ENCODE peak calls at places on chromosomes 5 and 9, in five cellular contexts. K is coronary artery, Y is COR-L47, M is heart right ventricle, R is AG20443. Q is an unnamed sample.

GRCh38 chr5:144794922-144795321 is 624.2 kb downstream of the KCTD16 start:
- DNase-seq in K (no peak), Y (no peak), M (no peak), R (no peak), Q (no peak)

GRCh38 chr5:56490971-56491468 is 257.9 kb upstream of the ANKRD55 start:
- DNase-seq in K (no peak), Y (no peak), M (no peak), R (no peak), Q (no peak)

GRCh38 chr9:103942171-103942570 is 151.9 kb upstream of the SMC2 start:
- DNase-seq in K (no peak), Y (no peak), M (no peak), R (no peak), Q (no peak)

GRCh38 chr5:92378961-92379611 is 996.0 kb upstream of the ARRDC3 start:
- DNase-seq in K (no peak), Y (no peak), M (peak), R (no peak), Q (no peak)

GRCh38 chr5:159301351-159301911 is 28.9 kb downstream of the IL12B start:
- DNase-seq in K (no peak), Y (no peak), M (no peak), R (no peak), Q (no peak)

GRCh38 chr9:27426717-27427645 is 97.1 kb upstream of the IFNK start:
- DNase-seq in K (no peak), Y (peak), M (no peak), R (peak), Q (no peak)

GRCh38 chr5:171913987-171914273 is 92.5 kb downstream of the FBXW11 start:
- DNase-seq in K (no peak), Y (no peak), M (no peak), R (peak), Q (no peak)

GRCh38 chr9:123368023-123368422 is 12.0 kb downstream of the CRB2 start:
- DNase-seq in K (no peak), Y (no peak), M (no peak), R (no peak), Q (no peak)

GRCh38 chr9:130421802-130422276 is 22.9 kb upstream of the ASS1 start:
- DNase-seq in K (no peak), Y (peak), M (no peak), R (no peak), Q (no peak)

GRCh38 chr5:165630211-165630866 is 2124.9 kb downstream of the MAT2B start:
- DNase-seq in K (no peak), Y (peak), M (no peak), R (peak), Q (peak)

GRCh38 chr5:95823241-95823737 is 763 bp upstream of the GLRX start:
- DNase-seq in K (no peak), Y (no peak), M (no peak), R (no peak), Q (no peak)

GRCh38 chr5:1120236-1120999 is 8.6 kb upstream of the SLC12A7 start:
- DNase-seq in K (no peak), Y (no peak), M (no peak), R (no peak), Q (no peak)